ENCODE peak calls at places on chromosomes 6 and 20, in eight cellular contexts. P is sigmoid colon, G is SK-N-SH, Z is prostate gland, Y is HCT116, E is transverse colon, W is endothelial cell of umbilical vein, J is GM12878. D is an unnamed sample.

GRCh38 chr6:26235240-26235730 is 129.7 kb upstream of the BTN3A2 start:
- DNase-seq in E (no peak), Z (no peak), Y (no peak), G (no peak), P (no peak), W (no peak), J (no peak), D (no peak)

GRCh38 chr20:62409935-62410741 is 3.1 kb upstream of the CABLES2 start:
- DNase-seq in G (peak; percentile 92), E (peak; percentile 73), W (peak; percentile 28), J (no peak), Y (no peak), Z (peak; percentile 46), P (peak; percentile 87), D (no peak)

GRCh38 chr6:159108438-159108985 is 60.7 kb upstream of the FNDC1 start:
- DNase-seq in W (no peak), Y (no peak), G (no peak), J (no peak), P (no peak), Z (no peak), E (no peak), D (no peak)

GRCh38 chr20:8749986-8750385 is 318.9 kb upstream of the PLCB4 start:
- DNase-seq in Y (no peak), P (no peak), W (no peak), G (no peak), E (no peak), Z (no peak), J (no peak), D (no peak)

GRCh38 chr20:57678340-57678739 is 31.5 kb downstream of the PMEPA1 start:
- DNase-seq in P (no peak), E (peak; percentile 47), J (no peak), G (peak; percentile 87), Y (no peak), Z (no peak), W (no peak), D (no peak)

GRCh38 chr6:14981960-14982359 is 263.9 kb upstream of the JARID2 start:
- DNase-seq in W (no peak), G (no peak), Z (no peak), Y (no peak), E (no peak), P (no peak), J (no peak), D (no peak)

GRCh38 chr6:83472767-83473166 is 39.6 kb upstream of the PRSS35 start:
- DNase-seq in W (no peak), P (no peak), Z (no peak), Y (no peak), J (no peak), G (no peak), E (no peak), D (no peak)

GRCh38 chr6:133132583-133132982 is 108.6 kb upstream of the EYA4 start:
- DNase-seq in E (no peak), J (no peak), W (no peak), Y (no peak), P (no peak), Z (no peak), G (peak; percentile 11), D (no peak)

GRCh38 chr6:116268589-116269293 is 11.0 kb downstream of the TSPYL1 start:
- DNase-seq in J (no peak), Y (peak; percentile 68), E (no peak), P (no peak), G (peak; percentile 76), Z (no peak), W (peak; percentile 82), D (peak; percentile 89)

GRCh38 chr6:151999194-151999593 is 191.7 kb downstream of the ESR1 start:
- DNase-seq in W (peak; percentile 57), Z (no peak), E (no peak), P (no peak), Y (no peak), G (no peak), J (no peak), D (no peak)

GRCh38 chr20:6066582-6066981 is 12.7 kb upstream of the LRRN4 start:
- DNase-seq in Z (no peak), E (no peak), G (no peak), Y (no peak), W (no peak), J (no peak), P (no peak), D (no peak)

GRCh38 chr20:21505810-21506530 is 7.9 kb downstream of the NKX2-2 start:
- DNase-seq in Y (peak; percentile 44), P (no peak), J (no peak), G (peak; percentile 90), E (peak; percentile 45), W (peak; percentile 37), Z (no peak), D (no peak)

GRCh38 chr6:56349196-56349595 is 101.8 kb upstream of the COL21A1 start:
- DNase-seq in Y (no peak), G (no peak), W (no peak), P (no peak), Z (no peak), E (no peak), J (no peak), D (no peak)

GRCh38 chr6:153625089-153625488 is 414.0 kb upstream of the OPRM1 start:
- DNase-seq in E (no peak), W (no peak), J (no peak), P (no peak), G (no peak), Y (no peak), Z (no peak), D (peak; percentile 95)

GRCh38 chr6:47168176-47168575 is 126.0 kb upstream of the ADGRF1 start:
- DNase-seq in J (no peak), Y (peak; percentile 84), W (no peak), G (no peak), P (no peak), Z (peak; percentile 30), E (peak; percentile 18), D (peak; percentile 61)

GRCh38 chr6:7243188-7243942 is 69.6 kb downstream of the SSR1 start:
- DNase-seq in W (peak; percentile 69), G (peak; percentile 85), P (no peak), Z (no peak), Y (peak; percentile 47), E (peak; percentile 40), J (no peak), D (peak; percentile 79)

GRCh38 chr6:3517350-3517749 is 60.5 kb upstream of the SLC22A23 start:
- DNase-seq in P (no peak), G (no peak), J (no peak), W (no peak), Y (no peak), E (no peak), Z (no peak), D (no peak)

GRCh38 chr6:37391100-37391499 is 37.3 kb downstream of the RNF8 start:
- DNase-seq in E (no peak), Z (peak; percentile 14), Y (no peak), P (no peak), J (no peak), W (no peak), G (no peak), D (no peak)

GRCh38 chr6:37388578-37388977 is 34.8 kb downstream of the RNF8 start:
- DNase-seq in J (no peak), W (no peak), P (no peak), E (no peak), Y (no peak), G (no peak), Z (no peak), D (no peak)

GRCh38 chr6:37393530-37393929 is 39.5 kb upstream of the CMTR1 start:
- DNase-seq in W (no peak), P (no peak), J (no peak), Z (no peak), E (no peak), Y (no peak), G (peak; percentile 28), D (no peak)

DNA sequence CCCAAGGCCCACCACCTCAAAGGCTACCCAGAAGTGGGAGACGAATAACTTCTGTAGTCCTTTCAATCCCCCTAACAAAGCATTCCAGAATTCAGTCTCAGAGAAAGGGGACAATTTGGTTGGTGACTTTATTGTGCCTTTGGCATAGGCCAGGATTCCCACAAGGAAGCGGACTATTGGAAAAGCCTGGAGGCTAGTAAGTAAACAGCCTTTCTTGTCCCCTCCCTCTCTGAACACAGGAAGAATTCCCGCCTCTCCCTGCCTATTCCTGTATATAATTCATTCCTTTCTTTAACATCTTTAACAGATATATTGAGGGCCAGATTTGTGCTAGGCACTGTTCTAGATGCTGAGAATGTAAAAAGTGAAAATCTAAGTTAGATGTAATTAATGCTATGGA is 36.1 kb downstream of the RNF8 start:
- DNase-seq in J (no peak), G (no peak), P (no peak), Z (no peak), E (no peak), W (no peak), Y (no peak), D (no peak)
- H3K36me3 ChIP-seq in J (peaks cover 13% of the 10 kb centered on the region), G (peaks cover 10% of the 10 kb centered on the region), P (peaks cover 7% of the 10 kb centered on the region), Z (no peaks in the 10 kb centered on the region), E (no peaks in the 10 kb centered on the region), W (peaks cover 5% of the 10 kb centered on the region), Y (peaks cover 16% of the 10 kb centered on the region), D (peaks cover 15% of the 10 kb centered on the region)

DNA sequence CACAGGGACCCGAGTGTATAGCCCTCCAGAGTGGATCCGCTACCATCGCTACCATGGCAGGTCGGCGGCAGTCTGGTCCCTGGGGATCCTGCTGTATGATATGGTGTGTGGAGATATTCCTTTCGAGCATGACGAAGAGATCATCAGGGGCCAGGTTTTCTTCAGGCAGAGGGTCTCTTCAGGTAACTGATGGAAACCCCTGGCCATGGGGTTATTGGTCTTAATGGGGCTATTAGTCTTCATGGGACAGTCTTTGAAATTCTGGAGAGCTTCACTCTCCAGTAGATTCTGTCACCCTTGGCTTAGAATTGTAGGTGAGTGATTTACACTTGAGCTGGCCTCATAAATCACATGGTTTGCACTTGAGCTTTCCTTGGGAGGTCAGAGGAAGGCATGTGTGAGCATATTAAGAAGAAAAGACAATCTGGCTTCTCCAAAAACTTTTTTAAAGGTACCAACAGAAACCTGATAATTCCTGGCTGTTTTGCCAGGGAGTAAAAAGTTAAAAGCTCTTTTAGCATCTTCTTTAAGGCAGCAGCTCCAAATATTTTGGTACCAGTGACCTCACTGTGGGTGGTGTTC is 3.1 kb downstream of the PIM1 start:
- DNase-seq in E (no peak), P (no peak), Z (no peak), J (no peak), G (no peak), W (no peak), Y (no peak), D (no peak)
- H3K4me3 ChIP-seq in E (no peak overlapping the region), P (no peak overlapping the region), Z (no peak overlapping the region), J (no peak overlapping the region), G (no peak overlapping the region), W (no peak overlapping the region), Y (no peak overlapping the region), D (no peak overlapping the region)

GRCh38 chr6:156652231-156652750 is 124.9 kb upstream of the ARID1B start:
- DNase-seq in Y (no peak), Z (no peak), J (no peak), P (no peak), E (no peak), G (no peak), W (no peak), D (no peak)
- TF ChIP-seq POLR2AphosphoS5 in Y (no peak), Z (no peak), J (no peak), P (no peak), E (no peak), G (no peak), W (no peak), D (no peak)

GRCh38 chr20:49096212-49096730 is 50.2 kb downstream of the CSE1L start:
- DNase-seq in G (no peak), E (no peak), J (no peak), Y (no peak), Z (no peak), P (no peak), W (peak; percentile 75), D (no peak)

GRCh38 chr20:49091762-49092161 is 45.6 kb downstream of the CSE1L start:
- DNase-seq in G (no peak), J (no peak), W (no peak), Z (no peak), P (no peak), E (no peak), Y (no peak), D (no peak)

GRCh38 chr20:49091104-49091503 is 45.0 kb downstream of the CSE1L start:
- DNase-seq in E (no peak), W (no peak), G (no peak), P (no peak), J (no peak), Y (no peak), Z (no peak), D (no peak)
- H3K36me3 ChIP-seq in E (no peaks in the 10 kb centered on the region), W (peaks cover 40% of the 10 kb centered on the region), G (peaks cover 95% of the 10 kb centered on the region), P (peaks cover 33% of the 10 kb centered on the region), J (peaks cover 13% of the 10 kb centered on the region), Y (peaks cover 82% of the 10 kb centered on the region), Z (no peaks in the 10 kb centered on the region), D (peaks cover 98% of the 10 kb centered on the region)

D was measured in SK-N-MC.